ENCODE peak calls at places on chromosomes 12 and 14, in eight cellular contexts. B is stomach, L is sigmoid colon, P is GM12878, M is upper lobe of left lung, K is esophagus muscularis mucosa, W is transverse colon, T is endothelial cell of umbilical vein. Z is an unnamed sample. For H3K27me3, the result is how much of the 10 kb centered on the place peaks cover.

GRCh38 chr14:88005978-88006851 is 1.3 kb downstream of the GPR65 start:
- DNase-seq in P (peak), B (no peak), K (no peak), L (no peak), M (no peak), W (peak), T (no peak), Z (no peak)

GRCh38 chr14:56056031-56056430 is 62.2 kb upstream of the PELI2 start:
- DNase-seq in T (no peak), B (no peak), W (no peak), P (no peak), M (no peak), L (no peak), K (no peak), Z (no peak)

GRCh38 chr14:85867450-85867849 is 337.5 kb downstream of the FLRT2 start:
- DNase-seq in W (no peak), M (no peak), K (no peak), T (no peak), P (no peak), B (no peak), L (no peak), Z (no peak)

GRCh38 chr14:72311116-72311515 is 378.9 kb downstream of the RGS6 start:
- DNase-seq in M (no peak), B (no peak), K (no peak), T (no peak), P (no peak), L (no peak), W (no peak), Z (no peak)

GRCh38 chr14:85752179-85752578 is 222.2 kb downstream of the FLRT2 start:
- DNase-seq in W (no peak), L (no peak), K (no peak), P (no peak), B (no peak), M (no peak), T (peak), Z (no peak)

GRCh38 chr12:89650239-89650638 is 58.4 kb downstream of the ATP2B1 start:
- DNase-seq in L (no peak), B (no peak), M (no peak), K (no peak), P (no peak), T (no peak), W (no peak), Z (no peak)

GRCh38 chr14:33477752-33478151 is 473.1 kb downstream of the EGLN3 start:
- DNase-seq in L (no peak), T (no peak), W (no peak), M (no peak), K (no peak), B (no peak), P (no peak), Z (no peak)

GRCh38 chr12:13024151-13024946 is 19.8 kb upstream of the FAM234B start:
- DNase-seq in B (peak), L (no peak), W (peak), M (no peak), T (peak), P (no peak), K (no peak), Z (no peak)

GRCh38 chr12:48988030-48988649 is 10.0 kb downstream of the WNT1 start:
- DNase-seq in W (peak), K (no peak), B (peak), M (no peak), P (no peak), L (no peak), T (peak), Z (no peak)

GRCh38 chr12:67876305-67876915 is 112.8 kb upstream of the IFNG-AS1 start:
- DNase-seq in B (no peak), W (no peak), M (no peak), K (no peak), T (no peak), L (no peak), P (no peak), Z (no peak)

GRCh38 chr12:13218641-13219040 is 22.1 kb downstream of the EMP1 start:
- DNase-seq in W (no peak), T (no peak), M (no peak), L (no peak), B (no peak), P (no peak), K (no peak), Z (peak)

GRCh38 chr14:21526672-21527319 is 650 bp upstream of the SALL2 start:
- DNase-seq in P (no peak), T (no peak), M (no peak), B (no peak), K (no peak), L (no peak), W (no peak), Z (no peak)

GRCh38 chr14:31411218-31411727 is 9.1 kb downstream of the HEATR5A start:
- DNase-seq in T (peak), W (no peak), B (no peak), L (no peak), P (no peak), M (no peak), K (no peak), Z (no peak)

GRCh38 chr14:33904609-33905008 is 46.3 kb downstream of the EGLN3 start:
- DNase-seq in L (no peak), T (no peak), K (no peak), B (no peak), P (no peak), W (no peak), M (no peak), Z (no peak)

GRCh38 chr14:50666772-50667490 is 1.2 kb downstream of the SAV1 start:
- DNase-seq in L (peak), T (peak), P (no peak), K (no peak), W (peak), B (peak), M (no peak), Z (no peak)

GRCh38 chr12:96120359-96121100 is 73.6 kb upstream of the ELK3 start:
- DNase-seq in B (no peak), W (peak), L (no peak), K (no peak), M (no peak), T (no peak), P (peak), Z (no peak)

GRCh38 chr12:68391905-68392304 is 59.7 kb upstream of the MDM1 start:
- DNase-seq in K (peak), P (no peak), L (no peak), W (no peak), B (no peak), M (no peak), T (no peak), Z (no peak)

GRCh38 chr14:28157289-28157869 is 609.2 kb upstream of the FOXG1 start:
- DNase-seq in L (peak), K (no peak), B (no peak), M (peak), W (no peak), P (no peak), T (no peak), Z (no peak)

GRCh38 chr12:95173392-95174251 is 43.6 kb downstream of the FGD6 start:
- DNase-seq in K (peak), B (peak), T (peak), W (peak), M (no peak), P (no peak), L (peak), Z (no peak)

GRCh38 chr14:77123381-77124344 is 17.9 kb downstream of the ZDHHC22 start:
- DNase-seq in L (no peak), P (no peak), M (no peak), K (no peak), B (peak), W (peak), T (no peak), Z (no peak)

GRCh38 chr14:77641534-77642341 is 25.3 kb upstream of the SPTLC2 start:
- DNase-seq in L (peak), T (peak), P (peak), W (peak), M (peak), B (peak), K (no peak), Z (no peak)

GRCh38 chr14:100165376-100165775 is 5.9 kb upstream of the DEGS2 start:
- DNase-seq in P (no peak), B (peak), W (peak), M (peak), L (no peak), K (no peak), T (no peak), Z (no peak)

GRCh38 chr12:108690799-108691153 is 40.5 kb downstream of the CORO1C start:
- DNase-seq in T (no peak), L (no peak), W (no peak), P (no peak), M (no peak), K (no peak), B (no peak), Z (no peak)

GRCh38 chr14:24430682-24431568 is 1.2 kb downstream of the KHNYN start:
- DNase-seq in W (no peak), B (peak), T (peak), M (peak), K (peak), P (no peak), L (no peak), Z (peak)

GRCh38 chr14:89466939-89467338 is 49.9 kb upstream of the FOXN3 start:
- DNase-seq in L (no peak), B (no peak), P (no peak), T (no peak), M (peak), W (no peak), K (no peak), Z (no peak)

GRCh38 chr12:49603721-49604120 is 1.7 kb downstream of the FAM186B start:
- DNase-seq in W (no peak), P (no peak), K (no peak), L (no peak), B (no peak), M (no peak), T (no peak), Z (no peak)

GRCh38 chr12:108117163-108117849 is 11.8 kb upstream of the WSCD2 start:
- DNase-seq in K (no peak), T (no peak), P (no peak), L (no peak), M (no peak), B (no peak), W (no peak), Z (no peak)

GRCh38 chr14:93962701-93963601 is 13.4 kb downstream of the ASB2 start:
- DNase-seq in P (peak), K (no peak), T (no peak), M (no peak), B (no peak), L (no peak), W (peak), Z (no peak)

GRCh38 chr12:47650469-47650868 is 55.4 kb downstream of the RPAP3 start:
- DNase-seq in M (no peak), B (no peak), L (no peak), P (no peak), T (no peak), W (no peak), K (no peak), Z (no peak)

GRCh38 chr14:104724407-104724980 is 465 bp downstream of the ADSS1 start:
- DNase-seq in L (peak), W (peak), M (no peak), T (peak), K (no peak), P (no peak), B (peak), Z (no peak)

GRCh38 chr14:67510836-67511235 is 22.3 kb upstream of the PLEKHH1 start:
- DNase-seq in B (no peak), L (no peak), T (no peak), W (no peak), K (no peak), P (no peak), M (no peak), Z (no peak)

GRCh38 chr12:130787445-130788410 is 51.3 kb downstream of the STX2 start:
- DNase-seq in K (no peak), L (no peak), T (no peak), W (no peak), M (peak), B (no peak), P (no peak), Z (no peak)

GRCh38 chr14:67766035-67766680 is 50.2 kb downstream of the ZFYVE26 start:
- DNase-seq in B (no peak), T (no peak), K (no peak), W (peak), M (peak), P (no peak), L (no peak), Z (no peak)

GRCh38 chr14:103194256-103195045 is 71.2 kb downstream of the TNFAIP2 start:
- DNase-seq in P (no peak), M (no peak), W (no peak), B (no peak), L (peak), K (no peak), T (no peak), Z (peak)

GRCh38 chr12:15837141-15837781 is 44.9 kb upstream of the STRAP start:
- DNase-seq in B (no peak), W (no peak), P (no peak), L (no peak), T (no peak), K (peak), M (no peak), Z (no peak)

GRCh38 chr12:63821781-63822251 is 22.7 kb upstream of the SRGAP1 start:
- DNase-seq in K (no peak), M (peak), B (no peak), T (peak), P (no peak), L (peak), W (no peak), Z (no peak)

GRCh38 chr12:71521125-71521524 is 81.5 kb downstream of the LGR5 start:
- DNase-seq in L (no peak), W (no peak), B (no peak), M (no peak), K (no peak), P (no peak), T (no peak), Z (no peak)

DNA sequence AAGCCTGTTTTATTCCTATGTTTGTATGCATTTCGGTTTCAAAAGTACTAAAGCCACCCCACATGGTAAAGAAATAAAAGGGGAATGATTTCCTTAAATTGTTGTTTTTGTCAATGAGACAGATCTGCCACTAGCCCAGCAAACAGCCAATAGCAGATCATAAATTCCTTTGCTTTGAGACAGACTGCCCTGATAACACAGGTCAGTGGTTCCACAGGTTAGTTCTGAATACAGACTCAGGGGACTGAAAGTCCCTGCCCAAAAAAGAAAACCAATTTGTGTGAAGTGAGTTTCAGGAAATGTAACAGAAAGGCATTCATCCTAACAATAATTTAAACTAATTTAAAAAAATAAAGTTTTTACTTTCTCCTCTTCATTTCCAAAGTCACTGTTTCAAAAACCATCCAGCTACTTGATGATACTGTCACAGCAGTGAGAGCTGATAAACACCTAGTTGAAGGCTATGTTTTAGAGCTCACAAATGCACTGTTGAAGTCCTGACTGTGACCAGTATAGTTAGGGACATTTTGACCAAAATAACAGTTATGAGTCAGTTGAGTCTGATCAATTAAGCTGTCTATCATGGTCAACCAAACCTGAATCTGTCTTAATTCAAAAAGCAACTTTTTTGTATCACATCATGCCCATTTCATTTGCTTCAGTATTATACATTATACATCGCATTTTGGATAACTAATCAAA is 77.7 kb downstream of the LGR5 start:
- DNase-seq in W (no peak), K (no peak), L (no peak), T (no peak), B (no peak), P (no peak), M (no peak), Z (no peak)
- TF ChIP-seq POLR2AphosphoS5 in W (no peak), K (no peak), L (no peak), T (no peak), B (no peak), P (no peak), M (no peak), Z (no peak)

DNA sequence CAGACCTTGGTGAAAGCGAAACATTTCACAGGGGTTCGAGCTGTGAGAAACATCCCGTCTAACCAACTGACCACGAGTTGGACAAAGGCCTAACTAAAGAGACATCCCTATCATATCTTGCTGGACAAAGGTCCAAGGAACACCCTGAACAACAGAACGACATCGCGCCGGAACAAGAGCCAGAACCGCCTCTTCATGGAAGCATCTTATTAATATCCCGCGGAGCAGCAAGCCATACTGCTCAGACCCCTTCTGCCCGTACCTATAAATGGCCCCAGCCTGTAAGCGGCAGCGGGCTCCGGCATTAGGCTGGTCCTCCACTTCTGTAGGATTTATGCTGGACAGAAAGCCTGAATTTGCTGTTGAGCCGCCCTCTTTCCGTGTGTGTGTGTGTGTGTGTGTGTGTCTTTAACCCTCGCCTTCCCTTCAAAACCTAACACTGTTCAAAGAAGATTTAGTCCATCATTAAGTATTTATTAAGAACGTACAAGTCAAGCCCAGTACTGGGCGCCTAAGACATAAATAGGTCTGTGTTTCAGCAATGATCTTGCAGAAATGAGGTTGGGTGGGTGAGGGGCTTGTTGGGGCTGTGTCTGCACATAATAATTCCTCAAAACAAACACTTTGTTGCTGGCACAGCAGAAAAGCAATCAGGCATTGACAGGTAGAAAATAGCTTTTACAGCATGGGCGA is 1.9 kb downstream of the SLC6A15 start:
- DNase-seq in L (no peak), W (no peak), K (no peak), T (no peak), P (no peak), B (no peak), M (no peak), Z (no peak)
- H3K27me3 ChIP-seq in L (under half), W (half or more), K (under half), T (under half), P (under half), B (under half), M (under half), Z (under half)

DNA sequence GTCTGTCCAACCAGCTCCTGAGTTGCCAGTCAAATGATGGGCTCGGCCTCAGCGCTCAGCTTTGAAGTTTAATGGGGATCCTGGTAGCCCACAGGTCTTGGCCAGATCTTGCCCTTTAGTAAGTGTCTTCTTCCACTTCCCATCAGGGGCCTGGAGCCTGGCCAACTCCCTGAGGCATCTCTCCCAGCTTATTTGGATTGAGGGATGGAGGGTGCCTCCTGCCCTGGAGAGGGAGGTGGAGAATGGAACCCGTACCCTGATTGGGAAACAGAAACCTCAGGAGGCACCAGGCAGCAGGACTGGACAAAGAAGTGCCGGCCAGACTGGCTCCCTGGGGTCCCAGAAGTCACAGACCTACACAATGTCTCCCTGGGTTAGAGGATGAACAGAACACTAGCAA is 40.5 kb upstream of the LTBP2 start:
- DNase-seq in M (no peak), K (no peak), T (no peak), W (no peak), B (no peak), L (no peak), P (no peak), Z (no peak)
- TF ChIP-seq POLR2A in M (no peak), K (no peak), T (no peak), W (no peak), B (no peak), L (no peak), P (peak), Z (no peak)

DNA sequence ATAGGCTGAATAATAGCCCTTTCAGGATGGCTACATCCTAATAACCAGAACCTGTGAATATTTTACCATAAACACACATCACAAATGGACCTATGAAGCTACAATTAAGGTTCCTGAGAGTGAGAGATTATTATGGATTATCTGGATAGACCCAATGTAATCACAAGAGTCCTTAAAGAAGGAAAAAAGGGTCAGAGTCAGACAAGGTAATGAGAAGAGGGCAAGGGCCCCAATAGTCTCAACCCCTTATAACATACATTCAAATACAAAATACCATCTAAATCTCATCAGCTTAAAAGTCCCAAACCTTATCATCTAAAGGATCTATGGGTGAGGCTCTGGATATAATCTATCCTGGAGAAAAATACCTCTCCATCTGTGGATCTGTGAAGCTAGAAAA is 64.7 kb downstream of the GARIN6 start:
- DNase-seq in T (no peak), M (no peak), P (no peak), L (no peak), B (no peak), K (no peak), W (no peak), Z (no peak)
- TF ChIP-seq POLR2AphosphoS5 in T (no peak), M (no peak), P (no peak), L (no peak), B (no peak), K (no peak), W (no peak), Z (no peak)

DNA sequence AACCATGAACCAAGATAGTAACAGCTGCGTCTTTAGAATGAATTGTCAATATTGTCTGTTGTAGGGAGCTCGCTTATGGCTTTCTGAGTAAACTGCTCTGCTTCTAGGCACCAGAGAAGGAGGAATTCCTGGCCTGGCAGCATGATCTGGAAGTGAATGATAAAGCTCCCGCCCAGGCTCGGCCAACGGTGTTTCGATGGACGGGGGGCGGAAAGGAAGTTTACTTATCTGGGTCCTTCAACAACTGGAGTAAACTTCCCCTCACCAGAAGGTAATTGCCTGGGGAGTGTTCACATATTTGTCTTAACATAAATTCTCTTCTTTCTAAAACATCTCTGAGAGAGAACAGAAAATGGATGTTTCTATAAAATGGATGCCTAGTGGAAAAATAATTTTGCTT is 4.3 kb downstream of the PRKAB1 start:
- DNase-seq in T (no peak), P (no peak), K (no peak), B (no peak), M (no peak), L (no peak), W (no peak), Z (no peak)
- H3K27me3 ChIP-seq in T (under half), P (under half), K (under half), B (under half), M (under half), L (under half), W (under half), Z (under half)